ENCODE peak calls at places on chromosome 4, in six cellular contexts. H is neural crest cell, V is ovary, R is WTC11, T is DND-41, O is transverse colon. Q is an unnamed sample.

GRCh38 chr4:172601195-172601594 is 567.4 kb upstream of the GALNT7 start:
- DNase-seq in R (no peak), O (no peak), T (no peak), V (no peak), H (no peak), Q (no peak)

GRCh38 chr4:70197842-70198241 is 2.3 kb downstream of the ODAM start:
- DNase-seq in O (peak; percentile 27), T (no peak), H (no peak), V (no peak), R (no peak), Q (no peak)

GRCh38 chr4:8837181-8837811 is 34.3 kb downstream of the HMX1 start:
- DNase-seq in T (no peak), O (peak; percentile 3), H (no peak), V (no peak), R (no peak), Q (no peak)

GRCh38 chr4:100938698-100939097 is 408.6 kb downstream of the PPP3CA start:
- DNase-seq in V (no peak), T (peak; percentile 12), R (no peak), H (no peak), O (no peak), Q (no peak)

GRCh38 chr4:86356831-86357230 is 3.0 kb downstream of the MAPK10 start:
- DNase-seq in O (no peak), V (no peak), H (no peak), R (no peak), T (no peak), Q (no peak)

GRCh38 chr4:184255917-184256642 is 38.4 kb upstream of the ENPP6 start:
- DNase-seq in R (no peak), H (no peak), T (no peak), V (no peak), O (no peak), Q (no peak)

GRCh38 chr4:30619679-30620078 is 100.5 kb upstream of the PCDH7 start:
- DNase-seq in R (no peak), V (no peak), O (no peak), H (no peak), T (no peak), Q (no peak)

GRCh38 chr4:87270144-87270543 is 49.7 kb upstream of the KLHL8 start:
- DNase-seq in V (no peak), T (peak; percentile 9), H (peak; percentile 8), R (peak; percentile 13), O (no peak), Q (no peak)

GRCh38 chr4:4890574-4891260 is 31.3 kb downstream of the MSX1 start:
- DNase-seq in V (no peak), O (no peak), R (no peak), T (no peak), H (no peak), Q (no peak)

GRCh38 chr4:183492791-183493221 is 12.1 kb upstream of the ING2 start:
- DNase-seq in V (no peak), O (no peak), R (no peak), H (no peak), T (no peak), Q (peak; percentile 50)

GRCh38 chr4:165592386-165592785 is 213.6 kb downstream of the CPE start:
- DNase-seq in R (no peak), V (no peak), O (no peak), H (no peak), T (no peak), Q (no peak)

GRCh38 chr4:1031956-1032795 is 20.8 kb downstream of the FGFRL1 start:
- DNase-seq in O (no peak), R (no peak), V (peak; percentile 53), T (no peak), H (no peak), Q (no peak)

GRCh38 chr4:148173397-148174017 is 268.7 kb downstream of the NR3C2 start:
- DNase-seq in V (no peak), R (no peak), O (peak; percentile 22), H (no peak), T (no peak), Q (no peak)

GRCh38 chr4:184283659-184284335 is 66.1 kb upstream of the ENPP6 start:
- DNase-seq in R (no peak), H (no peak), T (no peak), V (no peak), O (peak; percentile 27), Q (no peak)

DNA sequence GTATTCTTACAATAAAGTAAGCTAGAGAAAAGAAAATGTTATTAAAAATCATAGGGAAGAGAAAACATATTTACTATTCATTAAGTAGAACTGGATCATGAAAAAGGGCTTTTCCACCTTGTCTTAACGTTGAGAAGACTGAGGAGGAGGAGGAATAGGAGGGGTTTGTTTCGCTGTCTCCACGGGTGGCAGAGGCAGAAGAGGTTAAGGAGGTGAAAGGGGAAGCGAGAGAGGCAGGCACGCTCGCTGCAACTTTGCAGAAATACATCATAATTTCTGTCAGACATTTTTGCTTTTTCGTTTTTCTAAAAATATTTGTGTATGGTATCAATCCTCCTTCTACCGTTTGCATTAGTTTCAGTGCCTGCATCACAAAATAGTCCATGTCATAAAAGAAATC is 2375.1 kb upstream of the AGA start:
- DNase-seq in O (no peak), R (no peak), H (no peak), V (no peak), T (no peak), Q (no peak)
- TF ChIP-seq CTCF in O (no peak), R (no peak), H (no peak), V (no peak), T (no peak), Q (no peak)

GRCh38 chr4:90357117-90357710 is 230.0 kb downstream of the CCSER1 start:
- DNase-seq in T (no peak), R (no peak), H (no peak), O (no peak), V (no peak), Q (peak; percentile 14)
- TF ChIP-seq CTCF in T (peak; percentile 58), R (peak; percentile 36), H (peak; percentile 80), O (no peak), V (no peak), Q (peak; percentile 56)

DNA sequence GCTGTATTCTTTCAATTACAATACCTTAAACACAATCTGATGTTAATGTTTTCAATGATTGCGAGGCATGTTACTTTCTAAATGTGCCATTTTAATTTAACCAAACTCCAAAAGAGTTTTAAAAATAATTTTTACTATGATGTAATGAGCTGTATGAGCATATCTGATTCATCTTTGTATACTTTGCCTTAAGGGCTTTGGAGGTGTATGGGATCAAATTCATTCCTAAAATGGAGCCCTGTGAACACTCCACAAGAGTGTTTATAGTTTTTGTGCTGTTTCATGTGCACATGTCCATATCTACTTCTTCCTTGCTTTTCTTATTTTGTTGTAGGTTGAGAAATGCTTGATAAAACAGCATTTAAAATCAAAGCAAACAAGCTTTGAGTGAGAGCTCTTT is 82.4 kb downstream of the ATP10D start:
- DNase-seq in O (no peak), H (no peak), V (no peak), T (no peak), R (no peak), Q (no peak)
- TF ChIP-seq CTCF in O (no peak), H (no peak), V (no peak), T (no peak), R (no peak), Q (no peak)

GRCh38 chr4:133102612-133103409 is 46.3 kb upstream of the PCDH10 start:
- DNase-seq in T (no peak), V (no peak), R (no peak), H (no peak), O (no peak), Q (no peak)
- TF ChIP-seq CTCF in T (no peak), V (no peak), R (no peak), H (no peak), O (no peak), Q (no peak)

DNA sequence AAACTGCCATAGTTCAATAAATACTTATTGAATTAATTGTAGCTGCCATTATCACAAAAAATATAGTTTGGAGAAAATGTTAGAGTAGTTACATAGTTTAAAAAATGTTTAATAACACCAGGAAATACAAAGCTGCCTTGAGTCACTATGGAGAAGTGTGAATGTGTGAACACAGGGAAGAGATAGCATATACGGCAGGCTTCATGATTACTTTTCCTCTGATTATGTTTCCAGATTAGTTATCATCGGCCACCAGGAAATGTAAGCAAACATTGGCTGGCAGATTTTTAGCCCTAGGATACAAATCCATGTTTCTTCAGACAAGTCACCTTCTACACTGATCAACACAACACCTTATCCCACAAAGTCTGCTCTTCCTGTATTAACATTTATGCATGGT is 4.4 kb downstream of the PRDM5 start:
- DNase-seq in V (no peak), H (no peak), R (no peak), O (no peak), T (no peak), Q (no peak)
- TF ChIP-seq CTCF in V (no peak), H (no peak), R (no peak), O (no peak), T (no peak), Q (no peak)

GRCh38 chr4:188904617-188905016 is 765.4 kb downstream of the TRIML1 start:
- DNase-seq in R (no peak), V (no peak), H (no peak), T (no peak), O (no peak), Q (no peak)

GRCh38 chr4:188905248-188905647 is 766.0 kb downstream of the TRIML1 start:
- DNase-seq in O (no peak), R (no peak), V (no peak), H (no peak), T (no peak), Q (no peak)

DNA sequence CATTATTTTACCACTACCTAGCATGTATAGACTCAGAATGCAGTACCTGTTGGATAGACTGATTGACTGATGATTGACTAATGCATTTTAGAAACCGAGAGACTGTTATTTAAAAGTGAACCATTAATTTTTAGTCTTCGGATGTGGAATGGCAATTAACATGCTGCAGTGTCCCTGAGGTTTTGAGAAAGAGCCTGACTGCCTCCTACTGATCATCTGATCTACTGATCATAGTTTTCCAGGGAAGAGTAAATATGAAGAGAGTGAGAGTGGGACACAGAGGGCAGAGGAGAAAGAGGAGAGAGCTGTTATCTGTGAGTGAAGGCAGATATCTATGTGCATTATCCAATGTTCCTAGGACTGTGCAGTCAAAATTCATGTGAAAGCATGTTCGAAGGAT is 764.8 kb downstream of the TRIML1 start:
- DNase-seq in R (no peak), H (no peak), T (no peak), O (no peak), V (no peak), Q (no peak)
- TF ChIP-seq CTCF in R (no peak), H (no peak), T (no peak), O (no peak), V (no peak), Q (no peak)

DNA sequence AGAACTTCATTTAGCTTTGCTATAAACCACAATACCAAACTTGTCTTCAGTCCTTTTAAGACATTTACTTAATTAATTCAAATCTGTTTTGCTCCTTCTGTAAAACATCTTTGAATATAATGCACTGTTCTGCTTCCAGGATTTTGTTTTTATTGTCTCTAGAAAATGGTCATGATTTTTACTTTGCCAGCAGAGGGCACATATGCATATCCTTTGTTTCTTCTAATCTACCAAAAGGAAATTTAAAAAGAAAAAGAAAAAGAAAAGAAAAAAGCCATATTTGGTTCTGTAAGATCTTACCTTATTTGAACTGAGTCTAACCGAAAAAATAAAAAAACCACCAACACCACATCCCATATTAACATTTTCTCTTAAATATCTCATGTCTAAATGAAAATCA is 101.9 kb upstream of the CCSER1 start:
- DNase-seq in H (no peak), R (no peak), O (no peak), T (no peak), V (no peak), Q (no peak)
- TF ChIP-seq CTCF in H (peak; percentile 66), R (no peak), O (no peak), T (no peak), V (no peak), Q (no peak)